ENCODE peak calls at places on chromosomes 4 and X, in seven cellular contexts. One of them, this sample, is unnamed.

GRCh38 chrX:139446832-139447231 is 83.7 kb upstream of the F9 start:
- DNase-seq in mesothelial cell of epicardium: no peak
- DNase-seq in PC-3: no peak
- DNase-seq in RWPE1: no peak
- DNase-seq in heart left ventricle: no peak
- DNase-seq in A673: no peak
- DNase-seq in WTC11: no peak
- DNase-seq in this sample: no peak

GRCh38 chr4:99300934-99301333 is 10.1 kb upstream of the ADH1A start:
- DNase-seq in PC-3: peak; percentile 36
- DNase-seq in WTC11: no peak
- DNase-seq in A673: peak; percentile 84
- DNase-seq in mesothelial cell of epicardium: peak; percentile 66
- DNase-seq in heart left ventricle: peak; percentile 76
- DNase-seq in RWPE1: peak; percentile 20
- DNase-seq in this sample: no peak

GRCh38 chr4:40662962-40663604 is 33.4 kb upstream of the RBM47 start:
- DNase-seq in PC-3: peak; percentile 77
- DNase-seq in A673: no peak
- DNase-seq in heart left ventricle: no peak
- DNase-seq in mesothelial cell of epicardium: no peak
- DNase-seq in RWPE1: peak; percentile 59
- DNase-seq in WTC11: no peak
- DNase-seq in this sample: no peak

GRCh38 chrX:41553688-41554087 is 106.5 kb downstream of the NYX start:
- DNase-seq in RWPE1: no peak
- DNase-seq in A673: no peak
- DNase-seq in heart left ventricle: no peak
- DNase-seq in PC-3: peak; percentile 7
- DNase-seq in WTC11: no peak
- DNase-seq in mesothelial cell of epicardium: no peak
- DNase-seq in this sample: no peak

GRCh38 chr4:156347412-156348075 is 393.9 kb upstream of the CTSO start:
- DNase-seq in A673: no peak
- DNase-seq in WTC11: no peak
- DNase-seq in PC-3: peak; percentile 71
- DNase-seq in heart left ventricle: no peak
- DNase-seq in mesothelial cell of epicardium: no peak
- DNase-seq in RWPE1: peak; percentile 29
- DNase-seq in this sample: no peak

GRCh38 chr4:76802546-76803021 is 95.4 kb downstream of the SOWAHB start:
- DNase-seq in A673: peak; percentile 5
- DNase-seq in WTC11: no peak
- DNase-seq in heart left ventricle: no peak
- DNase-seq in PC-3: no peak
- DNase-seq in mesothelial cell of epicardium: no peak
- DNase-seq in RWPE1: no peak
- DNase-seq in this sample: no peak

GRCh38 chr4:121977251-121978168 is 25.6 kb upstream of the TRPC3 start:
- DNase-seq in WTC11: no peak
- DNase-seq in heart left ventricle: no peak
- DNase-seq in mesothelial cell of epicardium: no peak
- DNase-seq in PC-3: no peak
- DNase-seq in RWPE1: peak; percentile 4
- DNase-seq in A673: no peak
- DNase-seq in this sample: no peak

GRCh38 chr4:129323630-129324029 is 227.7 kb downstream of the C4orf33 start:
- DNase-seq in A673: no peak
- DNase-seq in heart left ventricle: no peak
- DNase-seq in PC-3: no peak
- DNase-seq in mesothelial cell of epicardium: no peak
- DNase-seq in WTC11: no peak
- DNase-seq in RWPE1: no peak
- DNase-seq in this sample: no peak

GRCh38 chrX:71056857-71057256 is 11.3 kb downstream of the SNX12 start:
- DNase-seq in RWPE1: no peak
- DNase-seq in PC-3: no peak
- DNase-seq in A673: no peak
- DNase-seq in heart left ventricle: no peak
- DNase-seq in WTC11: no peak
- DNase-seq in mesothelial cell of epicardium: no peak
- DNase-seq in this sample: no peak

GRCh38 chr4:116027311-116027710 is 913.9 kb upstream of the NDST4 start:
- DNase-seq in heart left ventricle: no peak
- DNase-seq in WTC11: no peak
- DNase-seq in mesothelial cell of epicardium: no peak
- DNase-seq in PC-3: peak; percentile 20
- DNase-seq in RWPE1: no peak
- DNase-seq in A673: peak; percentile 60
- DNase-seq in this sample: no peak

GRCh38 chr4:125849869-125850268 is 535.1 kb downstream of the FAT4 start:
- DNase-seq in PC-3: peak; percentile 7
- DNase-seq in mesothelial cell of epicardium: no peak
- DNase-seq in RWPE1: no peak
- DNase-seq in heart left ventricle: no peak
- DNase-seq in A673: peak; percentile 30
- DNase-seq in WTC11: no peak
- DNase-seq in this sample: no peak

GRCh38 chr4:26803462-26803861 is 57.2 kb upstream of the STIM2 start:
- DNase-seq in heart left ventricle: no peak
- DNase-seq in PC-3: no peak
- DNase-seq in RWPE1: no peak
- DNase-seq in mesothelial cell of epicardium: no peak
- DNase-seq in A673: peak; percentile 91
- DNase-seq in WTC11: no peak
- DNase-seq in this sample: no peak

GRCh38 chrX:13428055-13428786 is 108.4 kb upstream of the ATXN3L start:
- DNase-seq in WTC11: peak; percentile 12
- DNase-seq in PC-3: peak; percentile 88
- DNase-seq in RWPE1: peak; percentile 69
- DNase-seq in A673: peak; percentile 54
- DNase-seq in heart left ventricle: no peak
- DNase-seq in mesothelial cell of epicardium: peak; percentile 38
- DNase-seq in this sample: no peak

GRCh38 chr4:121736735-121737351 is 28.1 kb downstream of the SMIM43 start:
- DNase-seq in heart left ventricle: no peak
- DNase-seq in RWPE1: peak; percentile 67
- DNase-seq in PC-3: peak; percentile 79
- DNase-seq in WTC11: no peak
- DNase-seq in mesothelial cell of epicardium: peak; percentile 39
- DNase-seq in A673: peak; percentile 72
- DNase-seq in this sample: no peak

GRCh38 chr4:99722006-99722405 is 64.4 kb upstream of the C4orf54 start:
- DNase-seq in WTC11: no peak
- DNase-seq in heart left ventricle: no peak
- DNase-seq in mesothelial cell of epicardium: no peak
- DNase-seq in PC-3: no peak
- DNase-seq in RWPE1: no peak
- DNase-seq in A673: peak; percentile 24
- DNase-seq in this sample: no peak

GRCh38 chr4:88697588-88698329 is at the start of gene NAP1L5:
- DNase-seq in PC-3: no peak
- DNase-seq in mesothelial cell of epicardium: no peak
- DNase-seq in RWPE1: peak; percentile 8
- DNase-seq in A673: no peak
- DNase-seq in heart left ventricle: peak; percentile 83
- DNase-seq in WTC11: peak; percentile 54
- DNase-seq in this sample: no peak

GRCh38 chr4:3336389-3337356 is 43.9 kb downstream of the RGS12 start:
- DNase-seq in PC-3: peak; percentile 59
- DNase-seq in mesothelial cell of epicardium: no peak
- DNase-seq in A673: no peak
- DNase-seq in WTC11: no peak
- DNase-seq in heart left ventricle: no peak
- DNase-seq in RWPE1: no peak
- DNase-seq in this sample: no peak

GRCh38 chr4:139611391-139611790 is 54.2 kb upstream of the MGST2 start:
- DNase-seq in RWPE1: no peak
- DNase-seq in A673: no peak
- DNase-seq in heart left ventricle: no peak
- DNase-seq in WTC11: no peak
- DNase-seq in PC-3: no peak
- DNase-seq in mesothelial cell of epicardium: no peak
- DNase-seq in this sample: no peak

GRCh38 chr4:153816542-153816941 is 27.7 kb upstream of the SFRP2 start:
- DNase-seq in WTC11: no peak
- DNase-seq in heart left ventricle: no peak
- DNase-seq in mesothelial cell of epicardium: no peak
- DNase-seq in A673: no peak
- DNase-seq in RWPE1: no peak
- DNase-seq in PC-3: no peak
- DNase-seq in this sample: no peak

GRCh38 chrX:43560247-43560946 is 95.7 kb upstream of the MAOA start:
- DNase-seq in heart left ventricle: no peak
- DNase-seq in PC-3: no peak
- DNase-seq in WTC11: no peak
- DNase-seq in A673: no peak
- DNase-seq in RWPE1: no peak
- DNase-seq in mesothelial cell of epicardium: no peak
- DNase-seq in this sample: no peak

GRCh38 chr4:78732332-78733104 is 43.6 kb upstream of the BMP2K start:
- DNase-seq in WTC11: no peak
- DNase-seq in A673: no peak
- DNase-seq in heart left ventricle: no peak
- DNase-seq in PC-3: no peak
- DNase-seq in RWPE1: no peak
- DNase-seq in mesothelial cell of epicardium: no peak
- DNase-seq in this sample: no peak

GRCh38 chrX:8147216-8147615 is 23.9 kb downstream of the VCX2 start:
- DNase-seq in A673: no peak
- DNase-seq in PC-3: no peak
- DNase-seq in heart left ventricle: no peak
- DNase-seq in mesothelial cell of epicardium: no peak
- DNase-seq in WTC11: no peak
- DNase-seq in RWPE1: no peak
- DNase-seq in this sample: no peak

GRCh38 chrX:84186603-84187358 is 1.2 kb downstream of the RPS6KA6 start:
- DNase-seq in PC-3: peak; percentile 48
- DNase-seq in heart left ventricle: no peak
- DNase-seq in WTC11: peak; percentile 8
- DNase-seq in A673: no peak
- DNase-seq in mesothelial cell of epicardium: no peak
- DNase-seq in RWPE1: no peak
- DNase-seq in this sample: no peak

GRCh38 chr4:176988226-176988625 is 195.5 kb upstream of the VEGFC start:
- DNase-seq in PC-3: peak; percentile 96
- DNase-seq in heart left ventricle: no peak
- DNase-seq in RWPE1: peak; percentile 79
- DNase-seq in A673: peak; percentile 54
- DNase-seq in WTC11: no peak
- DNase-seq in mesothelial cell of epicardium: no peak
- DNase-seq in this sample: no peak

GRCh38 chr4:127685292-127685691 is 44.9 kb upstream of the SLC25A31 start:
- DNase-seq in WTC11: no peak
- DNase-seq in mesothelial cell of epicardium: no peak
- DNase-seq in RWPE1: no peak
- DNase-seq in A673: no peak
- DNase-seq in PC-3: peak; percentile 54
- DNase-seq in heart left ventricle: no peak
- DNase-seq in this sample: no peak

GRCh38 chrX:70331161-70331560 is 41.3 kb downstream of the KIF4A start:
- DNase-seq in PC-3: peak; percentile 51
- DNase-seq in A673: no peak
- DNase-seq in WTC11: no peak
- DNase-seq in RWPE1: no peak
- DNase-seq in heart left ventricle: no peak
- DNase-seq in mesothelial cell of epicardium: no peak
- DNase-seq in this sample: no peak

GRCh38 chrX:54930291-54931049 is 9.8 kb downstream of the TRO start:
- DNase-seq in A673: no peak
- DNase-seq in heart left ventricle: no peak
- DNase-seq in RWPE1: no peak
- DNase-seq in WTC11: no peak
- DNase-seq in PC-3: no peak
- DNase-seq in mesothelial cell of epicardium: no peak
- DNase-seq in this sample: no peak

GRCh38 chr4:186570193-186570996 is 15.0 kb upstream of the MTNR1A start:
- DNase-seq in mesothelial cell of epicardium: no peak
- DNase-seq in heart left ventricle: no peak
- DNase-seq in PC-3: no peak
- DNase-seq in A673: no peak
- DNase-seq in RWPE1: no peak
- DNase-seq in WTC11: no peak
- DNase-seq in this sample: no peak

GRCh38 chrX:108139303-108139702 is 47.7 kb downstream of the ATG4A start:
- DNase-seq in PC-3: peak; percentile 35
- DNase-seq in A673: peak; percentile 12
- DNase-seq in WTC11: peak; percentile 15
- DNase-seq in heart left ventricle: no peak
- DNase-seq in RWPE1: no peak
- DNase-seq in mesothelial cell of epicardium: no peak
- DNase-seq in this sample: no peak
- TF ChIP-seq CTCF in PC-3: peak; percentile 65
- TF ChIP-seq CTCF in A673: peak; percentile 66
- TF ChIP-seq CTCF in WTC11: no peak
- TF ChIP-seq CTCF in heart left ventricle: peak; percentile 36
- TF ChIP-seq CTCF in RWPE1: peak; percentile 29
- TF ChIP-seq CTCF in mesothelial cell of epicardium: no peak
- TF ChIP-seq CTCF in this sample: peak; percentile 63

GRCh38 chr4:112343330-112343729 is 46.2 kb downstream of the ALPK1 start:
- DNase-seq in PC-3: no peak
- DNase-seq in RWPE1: no peak
- DNase-seq in heart left ventricle: no peak
- DNase-seq in mesothelial cell of epicardium: no peak
- DNase-seq in WTC11: no peak
- DNase-seq in A673: no peak
- DNase-seq in this sample: no peak

GRCh38 chr4:112352736-112353135 is 55.6 kb downstream of the ALPK1 start:
- DNase-seq in heart left ventricle: no peak
- DNase-seq in mesothelial cell of epicardium: no peak
- DNase-seq in A673: no peak
- DNase-seq in RWPE1: no peak
- DNase-seq in PC-3: no peak
- DNase-seq in WTC11: no peak
- DNase-seq in this sample: no peak

GRCh38 chr4:112348488-112349158 is 51.5 kb downstream of the ALPK1 start:
- DNase-seq in WTC11: peak; percentile 61
- DNase-seq in heart left ventricle: peak; percentile 79
- DNase-seq in A673: peak; percentile 63
- DNase-seq in RWPE1: no peak
- DNase-seq in PC-3: peak; percentile 60
- DNase-seq in mesothelial cell of epicardium: no peak
- DNase-seq in this sample: no peak
- TF ChIP-seq CTCF in WTC11: no peak
- TF ChIP-seq CTCF in heart left ventricle: no peak
- TF ChIP-seq CTCF in A673: peak; percentile 43
- TF ChIP-seq CTCF in RWPE1: no peak
- TF ChIP-seq CTCF in PC-3: peak; percentile 49
- TF ChIP-seq CTCF in mesothelial cell of epicardium: no peak
- TF ChIP-seq CTCF in this sample: peak; percentile 61

GRCh38 chrX:68945603-68946228 is 116.9 kb downstream of the EFNB1 start:
- DNase-seq in A673: peak; percentile 33
- DNase-seq in heart left ventricle: no peak
- DNase-seq in PC-3: peak; percentile 48
- DNase-seq in mesothelial cell of epicardium: peak; percentile 29
- DNase-seq in RWPE1: peak; percentile 9
- DNase-seq in WTC11: peak; percentile 64
- DNase-seq in this sample: peak; percentile 47
- TF ChIP-seq CTCF in A673: peak; percentile 32
- TF ChIP-seq CTCF in heart left ventricle: no peak
- TF ChIP-seq CTCF in PC-3: peak; percentile 47
- TF ChIP-seq CTCF in mesothelial cell of epicardium: peak; percentile 43
- TF ChIP-seq CTCF in RWPE1: peak; percentile 9
- TF ChIP-seq CTCF in WTC11: peak; percentile 24
- TF ChIP-seq CTCF in this sample: peak; percentile 53

GRCh38 chr4:159413252-159413941 is 310.5 kb downstream of the RAPGEF2 start:
- DNase-seq in heart left ventricle: no peak
- DNase-seq in mesothelial cell of epicardium: no peak
- DNase-seq in RWPE1: no peak
- DNase-seq in WTC11: no peak
- DNase-seq in PC-3: peak; percentile 59
- DNase-seq in A673: no peak
- DNase-seq in this sample: no peak
- TF ChIP-seq CTCF in heart left ventricle: no peak
- TF ChIP-seq CTCF in mesothelial cell of epicardium: no peak
- TF ChIP-seq CTCF in RWPE1: no peak
- TF ChIP-seq CTCF in WTC11: no peak
- TF ChIP-seq CTCF in PC-3: no peak
- TF ChIP-seq CTCF in A673: no peak
- TF ChIP-seq CTCF in this sample: no peak

This sample was measured in type B pancreatic cell.